ENCODE peak calls at places on chromosome 12, in seven cellular contexts. A is lower lobe of right lung, Q is prostate gland, B is keratinocyte, D is MM.1S, S is neural progenitor cell, T is mucosa of descending colon. V is an unnamed sample. For H3K36me3, the result is how much of the 10 kb centered on the place peaks cover.

GRCh38 chr12:107522692-107523477 is 162.7 kb upstream of the PWP1 start:
- DNase-seq in A (no peak), Q (no peak), B (no peak), D (no peak), S (peak), T (no peak), V (no peak)

GRCh38 chr12:125105600-125105999 is 40.4 kb downstream of the AACS start:
- DNase-seq in A (no peak), Q (no peak), B (no peak), D (no peak), S (no peak), T (no peak), V (no peak)

GRCh38 chr12:16346931-16347330 is 514 bp upstream of the MGST1 start:
- DNase-seq in A (no peak), Q (no peak), B (no peak), D (no peak), S (no peak), T (peak), V (no peak)

GRCh38 chr12:73383584-73384229 is 1111.5 kb downstream of the TRHDE start:
- DNase-seq in A (no peak), Q (peak), B (no peak), D (no peak), S (no peak), T (no peak), V (no peak)

GRCh38 chr12:69068431-69068830 is 135.5 kb upstream of the CPM start:
- DNase-seq in A (no peak), Q (no peak), B (peak), D (no peak), S (no peak), T (peak), V (peak)

GRCh38 chr12:49943663-49943945 is 6.9 kb upstream of the AQP2 start:
- DNase-seq in A (no peak), Q (no peak), B (no peak), D (no peak), S (no peak), T (no peak), V (no peak)

GRCh38 chr12:97805086-97805485 is 342.5 kb downstream of the RMST start:
- DNase-seq in A (no peak), Q (no peak), B (no peak), D (no peak), S (peak), T (no peak), V (no peak)

GRCh38 chr12:49298160-49298559 is 3.2 kb downstream of the PRPH start:
- DNase-seq in A (no peak), Q (no peak), B (no peak), D (no peak), S (no peak), T (peak), V (no peak)

GRCh38 chr12:89225808-89226368 is 126.4 kb downstream of the DUSP6 start:
- DNase-seq in A (no peak), Q (peak), B (peak), D (no peak), S (peak), T (peak), V (peak)

GRCh38 chr12:92297932-92298681 is 152.5 kb upstream of the BTG1 start:
- DNase-seq in A (no peak), Q (no peak), B (no peak), D (no peak), S (no peak), T (no peak), V (no peak)

GRCh38 chr12:99977550-99977949 is 7.2 kb downstream of the ANKS1B start:
- DNase-seq in A (no peak), Q (no peak), B (no peak), D (no peak), S (no peak), T (no peak), V (no peak)

GRCh38 chr12:104274811-104275210 is 28.7 kb upstream of the EID3 start:
- DNase-seq in A (no peak), Q (no peak), B (no peak), D (no peak), S (no peak), T (no peak), V (no peak)

GRCh38 chr12:106139422-106140141 is 828 bp upstream of the NUAK1 start:
- DNase-seq in A (peak), Q (peak), B (no peak), D (peak), S (peak), T (peak), V (no peak)

GRCh38 chr12:15688202-15688736 is 100.9 kb downstream of the EPS8 start:
- DNase-seq in A (peak), Q (no peak), B (no peak), D (no peak), S (no peak), T (peak), V (no peak)

GRCh38 chr12:92034858-92035401 is 110.7 kb downstream of the BTG1 start:
- DNase-seq in A (peak), Q (peak), B (peak), D (peak), S (no peak), T (peak), V (peak)

GRCh38 chr12:78864483-78865296 is at the start of gene SYT1:
- DNase-seq in A (peak), Q (peak), B (peak), D (peak), S (peak), T (peak), V (no peak)

GRCh38 chr12:92030618-92031017 is 115.0 kb downstream of the BTG1 start:
- DNase-seq in A (no peak), Q (peak), B (no peak), D (peak), S (no peak), T (peak), V (no peak)

GRCh38 chr12:118190266-118190665 is 54.3 kb downstream of the PEBP1 start:
- DNase-seq in A (no peak), Q (no peak), B (no peak), D (no peak), S (peak), T (no peak), V (no peak)

GRCh38 chr12:19454837-19455236 is 15.5 kb downstream of the AEBP2 start:
- DNase-seq in A (no peak), Q (no peak), B (no peak), D (no peak), S (no peak), T (no peak), V (no peak)

GRCh38 chr12:120199595-120200306 is 1.2 kb downstream of the RPLP0 start:
- DNase-seq in A (no peak), Q (no peak), B (no peak), D (no peak), S (no peak), T (no peak), V (peak)

GRCh38 chr12:104049278-104050257 is at the start of gene GLT8D2:
- DNase-seq in A (peak), Q (peak), B (no peak), D (no peak), S (peak), T (peak), V (no peak)

GRCh38 chr12:41548926-41549325 is 360.8 kb downstream of the PDZRN4 start:
- DNase-seq in A (no peak), Q (no peak), B (no peak), D (no peak), S (no peak), T (no peak), V (no peak)

GRCh38 chr12:71392521-71393145 is 47.0 kb upstream of the LGR5 start:
- DNase-seq in A (no peak), Q (peak), B (peak), D (peak), S (peak), T (peak), V (peak)

GRCh38 chr12:88310069-88310468 is 168.0 kb downstream of the TMTC3 start:
- DNase-seq in A (no peak), Q (no peak), B (no peak), D (no peak), S (no peak), T (no peak), V (no peak)

GRCh38 chr12:44875417-44875953 is 630 bp downstream of the NELL2 start:
- DNase-seq in A (no peak), Q (no peak), B (no peak), D (no peak), S (peak), T (no peak), V (no peak)

GRCh38 chr12:124557518-124558223 is 9.7 kb downstream of the NCOR2 start:
- DNase-seq in A (no peak), Q (no peak), B (no peak), D (no peak), S (no peak), T (no peak), V (no peak)

GRCh38 chr12:131917139-131917710 is 11.9 kb upstream of the PUS1 start:
- DNase-seq in A (no peak), Q (no peak), B (no peak), D (no peak), S (no peak), T (no peak), V (no peak)

GRCh38 chr12:111328138-111328537 is 40.8 kb downstream of the PHETA1 start:
- DNase-seq in A (no peak), Q (no peak), B (no peak), D (no peak), S (no peak), T (no peak), V (no peak)

GRCh38 chr12:111327474-111327873 is 41.4 kb downstream of the PHETA1 start:
- DNase-seq in A (no peak), Q (no peak), B (no peak), D (no peak), S (no peak), T (no peak), V (no peak)

GRCh38 chr12:111335811-111336210 is 33.1 kb downstream of the PHETA1 start:
- DNase-seq in A (no peak), Q (no peak), B (no peak), D (no peak), S (no peak), T (no peak), V (no peak)

GRCh38 chr12:111334393-111334915 is 34.4 kb downstream of the PHETA1 start:
- DNase-seq in A (no peak), Q (no peak), B (no peak), D (no peak), S (no peak), T (no peak), V (no peak)

DNA sequence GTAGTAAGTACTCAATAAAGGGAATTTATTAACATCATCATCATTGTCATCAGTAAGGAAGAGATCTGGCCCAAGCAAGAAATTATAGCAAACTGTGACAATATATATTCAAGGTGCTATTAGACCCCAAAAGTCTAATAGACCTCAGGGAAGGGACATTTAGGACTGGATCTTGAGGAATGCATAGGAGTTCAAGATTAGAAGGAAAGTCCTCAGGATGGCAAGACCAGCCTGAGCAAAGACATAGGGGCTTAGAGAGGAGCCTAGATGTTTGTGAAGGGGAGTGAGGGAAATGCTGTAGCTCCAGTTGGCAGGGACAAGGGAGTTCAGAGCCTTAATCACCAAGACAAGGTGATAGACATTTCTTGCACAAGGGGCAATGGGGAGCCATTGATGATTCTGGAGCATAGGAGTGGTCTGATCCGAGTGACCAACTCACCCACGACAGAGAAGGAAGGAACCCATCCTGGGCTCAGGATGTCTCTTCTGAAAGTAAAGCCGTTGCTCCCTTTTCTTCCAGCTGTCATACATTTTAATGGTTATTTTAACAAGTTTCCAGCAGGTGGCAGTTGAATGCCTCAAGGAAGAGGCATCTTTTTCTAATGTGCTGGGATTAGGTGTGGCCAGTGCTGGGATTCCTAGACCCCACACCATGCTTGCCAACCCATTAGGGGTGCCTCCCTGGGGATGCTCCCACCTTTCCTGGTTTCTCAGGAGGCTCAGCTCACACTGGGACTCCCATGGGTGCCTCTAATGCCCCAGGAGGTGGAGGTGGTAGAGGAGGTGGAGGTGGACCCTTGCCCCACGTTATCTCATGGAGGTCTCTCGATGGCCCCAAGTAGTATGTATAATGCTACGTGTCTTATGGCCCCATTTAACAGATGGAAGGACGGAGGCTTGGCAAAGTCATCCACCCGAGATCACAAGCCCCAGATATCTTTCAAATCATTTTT is 37.8 kb downstream of the PHETA1 start:
- DNase-seq in A (no peak), Q (no peak), B (no peak), D (peak), S (peak), T (peak), V (peak)
- TF ChIP-seq CTCF in A (peak), Q (no peak), B (peak), D (peak), S (peak), T (no peak), V (peak)

GRCh38 chr12:64085154-64085553 is 136.9 kb downstream of the KICS2 start:
- DNase-seq in A (no peak), Q (no peak), B (no peak), D (no peak), S (no peak), T (no peak), V (no peak)

GRCh38 chr12:64088431-64089349 is 133.4 kb downstream of the KICS2 start:
- DNase-seq in A (no peak), Q (peak), B (peak), D (peak), S (no peak), T (peak), V (peak)

GRCh38 chr12:64090047-64090446 is 132.0 kb downstream of the KICS2 start:
- DNase-seq in A (no peak), Q (no peak), B (no peak), D (no peak), S (no peak), T (no peak), V (no peak)

GRCh38 chr12:64085996-64086395 is 136.1 kb downstream of the KICS2 start:
- DNase-seq in A (no peak), Q (no peak), B (peak), D (no peak), S (no peak), T (no peak), V (no peak)

GRCh38 chr12:64086946-64087345 is 135.2 kb downstream of the KICS2 start:
- DNase-seq in A (no peak), Q (no peak), B (no peak), D (no peak), S (no peak), T (no peak), V (no peak)
- H3K36me3 ChIP-seq in A (under half), Q (under half), B (under half), D (under half), S (under half), T (under half), V (under half)

DNA sequence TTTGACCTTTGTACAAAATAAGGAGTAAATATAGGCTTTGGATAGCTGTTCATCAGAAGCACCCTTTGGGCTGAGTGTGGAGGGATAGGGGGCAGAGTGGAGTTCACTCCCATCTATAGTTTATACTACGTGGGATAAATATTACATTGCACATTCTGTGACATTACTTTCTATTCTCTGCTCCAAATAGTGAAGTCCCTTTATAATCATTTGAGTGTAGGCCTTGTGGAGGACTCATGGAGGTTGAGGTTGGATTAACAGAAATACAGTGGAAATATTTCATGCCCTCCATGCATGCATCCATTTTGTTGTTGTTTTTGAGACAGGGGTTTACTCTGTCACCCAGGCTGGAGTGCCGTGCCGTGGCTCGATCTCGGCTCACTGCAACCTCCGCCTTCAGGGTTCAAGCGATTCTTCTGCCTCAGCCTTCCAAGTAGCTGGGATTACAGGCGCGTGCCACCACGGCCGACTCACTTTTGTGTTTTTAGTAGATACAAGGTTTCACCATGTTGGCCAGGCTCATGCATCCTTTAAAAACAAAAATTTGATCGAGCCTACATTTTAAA is 1.4 kb downstream of the CHPT1 start:
- DNase-seq in A (no peak), Q (no peak), B (no peak), D (no peak), S (no peak), T (no peak), V (no peak)
- TF ChIP-seq CTCF in A (no peak), Q (no peak), B (no peak), D (peak), S (peak), T (no peak), V (peak)

DNA sequence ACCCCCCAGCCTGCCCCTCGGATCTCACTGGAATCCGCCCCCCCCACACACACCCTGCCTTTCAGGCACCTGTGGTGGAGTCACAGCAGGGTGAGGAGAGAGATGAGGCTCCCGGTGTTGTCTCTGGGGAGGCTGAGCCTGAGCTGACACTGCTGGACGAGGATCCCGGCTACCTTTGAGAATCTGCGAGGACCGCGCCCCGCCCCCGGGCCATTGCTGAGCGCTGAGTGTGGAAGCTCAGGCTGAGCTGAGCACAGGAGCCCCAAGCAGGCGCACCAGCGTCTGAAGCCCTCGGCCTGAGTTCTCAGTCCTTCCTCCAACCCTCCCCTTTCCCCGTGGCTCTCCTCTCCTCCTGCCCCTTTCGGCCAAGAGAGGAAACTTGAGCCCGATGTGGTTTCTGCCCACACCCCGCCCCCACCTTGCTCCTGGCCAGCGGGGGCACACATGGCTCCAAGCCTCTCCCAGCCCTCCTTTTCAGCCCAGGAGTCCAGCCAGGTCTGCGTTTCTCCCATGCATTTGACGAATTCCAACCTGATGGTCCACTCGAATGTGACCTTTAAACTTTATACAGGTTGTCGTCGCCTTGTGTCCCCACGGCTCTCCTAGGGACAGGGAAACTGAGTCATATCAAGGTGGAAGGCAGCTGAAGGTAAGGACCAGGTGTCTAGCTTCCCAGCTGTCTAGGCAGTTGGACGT is at the start of gene NFE2:
- DNase-seq in A (peak), Q (peak), B (no peak), D (peak), S (peak), T (peak), V (no peak)
- H3K36me3 ChIP-seq in A (under half), Q (under half), B (under half), D (under half), S (under half), T (under half), V (under half)

GRCh38 chr12:18224745-18225144 is 36.6 kb upstream of the PIK3C2G start:
- DNase-seq in A (no peak), Q (no peak), B (no peak), D (peak), S (peak), T (no peak), V (peak)
- TF ChIP-seq CTCF in A (peak), Q (no peak), B (peak), D (peak), S (peak), T (no peak), V (peak)

GRCh38 chr12:8941691-8942478 is 7.6 kb downstream of the M6PR start:
- DNase-seq in A (no peak), Q (no peak), B (no peak), D (no peak), S (no peak), T (no peak), V (no peak)
- H3K36me3 ChIP-seq in A (half or more), Q (under half), B (under half), D (under half), S (under half), T (under half), V (under half)

GRCh38 chr12:64612843-64613242 is 2.5 kb downstream of the RASSF3 start:
- DNase-seq in A (no peak), Q (no peak), B (no peak), D (no peak), S (no peak), T (no peak), V (no peak)

GRCh38 chr12:64610660-64611429 is 550 bp downstream of the RASSF3 start:
- DNase-seq in A (peak), Q (peak), B (no peak), D (peak), S (peak), T (peak), V (no peak)

GRCh38 chr12:64609543-64610091 is 678 bp upstream of the RASSF3 start:
- DNase-seq in A (no peak), Q (no peak), B (no peak), D (peak), S (peak), T (peak), V (no peak)

GRCh38 chr12:64610092-64610659 is at the start of gene RASSF3:
- DNase-seq in A (peak), Q (peak), B (no peak), D (peak), S (peak), T (peak), V (no peak)

DNA sequence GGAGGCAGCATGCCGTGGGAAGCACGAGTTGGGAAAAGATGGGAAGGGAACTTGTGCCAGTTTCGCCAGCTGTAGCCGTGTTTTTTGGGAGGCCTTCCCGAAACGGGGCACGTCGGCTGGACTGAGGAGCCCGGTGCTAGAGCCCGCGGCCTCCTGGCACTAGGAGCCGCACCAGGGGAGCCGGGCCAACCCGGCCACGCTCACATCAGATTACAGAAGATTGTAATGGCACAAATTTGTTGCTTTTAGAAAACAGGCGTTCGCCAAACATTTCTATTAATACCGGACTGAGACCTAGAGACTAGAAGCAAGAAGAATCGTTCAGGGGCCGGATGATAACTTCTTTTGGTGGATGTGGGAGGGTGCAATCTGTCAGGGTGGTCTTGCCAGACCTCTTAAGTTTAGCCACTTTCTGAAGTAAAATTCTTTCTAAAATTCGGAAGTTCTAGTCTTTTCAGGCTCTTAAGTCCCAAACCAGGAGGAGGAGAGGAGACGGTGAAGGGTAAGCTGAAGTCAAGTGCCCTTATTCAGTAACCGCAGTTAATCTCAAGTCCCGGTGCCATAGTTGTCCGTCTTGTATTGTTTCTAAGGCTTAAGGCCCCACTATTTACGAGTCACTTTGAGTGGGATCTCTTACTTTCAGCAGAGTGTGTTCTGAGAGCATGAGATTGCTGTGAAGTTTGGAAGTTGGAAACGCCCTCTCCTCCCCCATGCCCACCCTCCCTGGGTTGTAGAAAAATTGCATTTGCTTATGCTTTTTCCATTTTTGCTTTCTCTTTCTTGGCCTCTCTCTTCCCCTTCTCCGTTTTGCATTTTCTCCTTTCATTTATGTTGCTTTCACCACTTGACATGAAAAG is 1.4 kb downstream of the RASSF3 start:
- DNase-seq in A (peak), Q (peak), B (no peak), D (peak), S (peak), T (peak), V (no peak)
- TF ChIP-seq CTCF in A (no peak), Q (no peak), B (no peak), D (no peak), S (no peak), T (no peak), V (no peak)

V was measured in kidney epithelial cell.